ENCODE peak calls at places on chromosome 20, in ten cellular contexts. B is GM12865; L is nucleus accumbens; D is activated CD4-positive, alpha-beta T cell treated with anti-CD3 and anti-CD28 coated beads, Interleukin-2, amount 50 U/mL, for 1 hour; M is lung microvascular endothelial cell; X is ureter; T is tibial nerve; U is fibroblast of lung; H is nephron progenitor cell; C is foreskin fibroblast. G is an unnamed sample.

GRCh38 chr20:38298768-38299288 is 5.1 kb upstream of the BPI start:
- DNase-seq in B (no peak), L (peak), D (no peak), M (peak), X (peak), T (peak), U (peak), H (no peak), C (peak), G (peak)

GRCh38 chr20:58993332-58994248 is 12.5 kb downstream of the NELFCD start:
- DNase-seq in B (peak), L (no peak), D (no peak), M (no peak), X (no peak), T (peak), U (no peak), H (no peak), C (no peak), G (no peak)

GRCh38 chr20:53071833-53072232 is 99.7 kb downstream of the TSHZ2 start:
- DNase-seq in B (no peak), L (no peak), D (no peak), M (no peak), X (no peak), T (no peak), U (no peak), H (no peak), C (no peak), G (no peak)

GRCh38 chr20:9375221-9375681 is 139.1 kb upstream of the LAMP5 start:
- DNase-seq in B (no peak), L (no peak), D (no peak), M (no peak), X (no peak), T (no peak), U (no peak), H (no peak), C (no peak), G (no peak)

GRCh38 chr20:20065366-20065765 is 13.0 kb downstream of the CFAP61 start:
- DNase-seq in B (no peak), L (no peak), D (no peak), M (no peak), X (no peak), T (no peak), U (no peak), H (no peak), C (no peak), G (no peak)

GRCh38 chr20:40706977-40707582 is 18.0 kb upstream of the MAFB start:
- DNase-seq in B (peak), L (no peak), D (no peak), M (no peak), X (no peak), T (no peak), U (no peak), H (peak), C (no peak), G (no peak)

GRCh38 chr20:62685781-62686555 is 22.7 kb upstream of the NTSR1 start:
- DNase-seq in B (peak), L (no peak), D (peak), M (no peak), X (no peak), T (no peak), U (no peak), H (peak), C (no peak), G (no peak)

GRCh38 chr20:57398231-57398821 is 7.1 kb downstream of the RBM38 start:
- DNase-seq in B (peak), L (no peak), D (peak), M (peak), X (peak), T (no peak), U (no peak), H (no peak), C (no peak), G (peak)

GRCh38 chr20:20864346-20865096 is 152.1 kb upstream of the RALGAPA2 start:
- DNase-seq in B (no peak), L (no peak), D (no peak), M (no peak), X (no peak), T (no peak), U (no peak), H (no peak), C (no peak), G (no peak)

GRCh38 chr20:62223571-62223970 is 3.5 kb upstream of the HRH3 start:
- DNase-seq in B (no peak), L (no peak), D (no peak), M (no peak), X (no peak), T (no peak), U (no peak), H (no peak), C (no peak), G (no peak)

GRCh38 chr20:33463332-33464101 is 20.0 kb upstream of the SNTA1 start:
- DNase-seq in B (no peak), L (no peak), D (no peak), M (no peak), X (no peak), T (no peak), U (no peak), H (no peak), C (no peak), G (peak)

GRCh38 chr20:14612389-14612788 is 275.0 kb upstream of the FLRT3 start:
- DNase-seq in B (no peak), L (no peak), D (no peak), M (no peak), X (no peak), T (no peak), U (no peak), H (no peak), C (no peak), G (no peak)

GRCh38 chr20:18048191-18048590 is 9.5 kb downstream of the OVOL2 start:
- DNase-seq in B (no peak), L (no peak), D (no peak), M (no peak), X (no peak), T (no peak), U (no peak), H (no peak), C (no peak), G (no peak)

GRCh38 chr20:59071224-59071623 is 28.6 kb upstream of the PRELID3B start:
- DNase-seq in B (peak), L (no peak), D (no peak), M (no peak), X (no peak), T (no peak), U (no peak), H (no peak), C (no peak), G (no peak)

GRCh38 chr20:6142348-6142993 is 19.6 kb upstream of the FERMT1 start:
- DNase-seq in B (peak), L (peak), D (peak), M (peak), X (peak), T (no peak), U (peak), H (peak), C (peak), G (peak)

GRCh38 chr20:45456632-45457031 is 12.9 kb upstream of the WFDC2 start:
- DNase-seq in B (peak), L (no peak), D (no peak), M (peak), X (no peak), T (no peak), U (no peak), H (peak), C (no peak), G (no peak)

GRCh38 chr20:9838035-9838377 is 870 bp downstream of the PAK5 start:
- DNase-seq in B (no peak), L (peak), D (no peak), M (no peak), X (no peak), T (no peak), U (no peak), H (peak), C (no peak), G (no peak)

GRCh38 chr20:25987073-25987927 is 290.6 kb upstream of the ZNF337 start:
- DNase-seq in B (peak), L (peak), D (peak), M (peak), X (no peak), T (no peak), U (peak), H (no peak), C (no peak), G (peak)

GRCh38 chr20:4809707-4810106 is 88.0 kb downstream of the PRND start:
- DNase-seq in B (peak), L (no peak), D (peak), M (no peak), X (no peak), T (no peak), U (no peak), H (no peak), C (no peak), G (no peak)

GRCh38 chr20:31663838-31664695 is 26.4 kb downstream of the COX4I2 start:
- DNase-seq in B (no peak), L (peak), D (no peak), M (no peak), X (peak), T (no peak), U (no peak), H (no peak), C (no peak), G (peak)

GRCh38 chr20:61829526-61829925 is 236.2 kb downstream of the TAF4 start:
- DNase-seq in B (no peak), L (no peak), D (no peak), M (no peak), X (no peak), T (no peak), U (no peak), H (no peak), C (no peak), G (no peak)

GRCh38 chr20:38698541-38698940 is 25.7 kb upstream of the SLC32A1 start:
- DNase-seq in B (no peak), L (no peak), D (no peak), M (no peak), X (no peak), T (no peak), U (no peak), H (no peak), C (no peak), G (no peak)

G was measured in C1 segment of cervical spinal cord.